ENCODE peak calls at places on chromosomes 5 and 9, in five cellular contexts. S is DND-41; E is stimulated activated naive CD8-positive, alpha-beta T cell treated with anti-CD3 and anti-CD28 coated beads, Interleukin-15, amount 100 ng/mL, for 72 hours; Z is H7; U is cardiac muscle cell. G is an unnamed sample.

GRCh38 chr5:11385251-11385900 is 518.9 kb downstream of the CTNND2 start:
- DNase-seq in S (no peak), U (no peak), Z (no peak), E (no peak), G (no peak)

GRCh38 chr5:156621719-156622118 is 228.4 kb upstream of the PPP1R2B start:
- DNase-seq in U (no peak), S (no peak), E (no peak), Z (no peak), G (no peak)

GRCh38 chr5:144361406-144361805 is 190.7 kb downstream of the KCTD16 start:
- DNase-seq in Z (no peak), E (no peak), U (no peak), S (no peak), G (no peak)

GRCh38 chr9:71624728-71625127 is 143.6 kb downstream of the CEMIP2 start:
- DNase-seq in E (no peak), S (no peak), U (no peak), Z (no peak), G (no peak)

GRCh38 chr5:178392998-178393397 is 160.4 kb upstream of the PHYKPL start:
- DNase-seq in E (no peak), Z (no peak), U (no peak), S (no peak), G (no peak)

GRCh38 chr5:142087920-142088679 is 20.5 kb upstream of the NDFIP1 start:
- DNase-seq in U (no peak), E (no peak), Z (no peak), S (no peak), G (no peak)

GRCh38 chr5:34007116-34007674 is 655 bp downstream of the AMACR start:
- DNase-seq in S (no peak), E (no peak), Z (peak), U (peak), G (no peak)

GRCh38 chr9:75956161-75956560 is 65.7 kb downstream of the PCSK5 start:
- DNase-seq in S (no peak), U (no peak), E (no peak), Z (no peak), G (no peak)

GRCh38 chr5:134493461-134494055 is 31.9 kb upstream of the JADE2 start:
- DNase-seq in S (no peak), E (no peak), U (no peak), Z (no peak), G (no peak)

GRCh38 chr9:110777201-110777842 is 108.7 kb downstream of the MUSK start:
- DNase-seq in Z (no peak), U (peak), E (no peak), S (no peak), G (no peak)

GRCh38 chr5:175823731-175824525 is 47.5 kb upstream of the CPLX2 start:
- DNase-seq in Z (peak), S (no peak), E (no peak), U (no peak), G (no peak)

GRCh38 chr5:141384471-141385267 is 2.1 kb downstream of the PCDHGA7 start:
- DNase-seq in E (no peak), S (no peak), Z (no peak), U (no peak), G (no peak)

GRCh38 chr9:5879419-5880181 is 11.1 kb upstream of the MLANA start:
- DNase-seq in U (peak), E (no peak), S (no peak), Z (no peak), G (peak)

GRCh38 chr9:113566011-113566711 is 102.6 kb downstream of the RGS3 start:
- DNase-seq in S (no peak), E (no peak), U (no peak), Z (no peak), G (no peak)

GRCh38 chr9:14153310-14153720 is 160.6 kb downstream of the NFIB start:
- DNase-seq in U (peak), E (no peak), S (no peak), Z (no peak), G (no peak)

G was measured in K562.